ENCODE peak calls at places on chromosomes 7 and 10, in six cellular contexts. Z, P, V, B, F and O are unnamed samples.

GRCh38 chr7:10643545-10643944 is 330.1 kb upstream of the PHF14 start:
- DNase-seq in F (no peak), Z (no peak), B (no peak), V (no peak), P (no peak), O (no peak)

GRCh38 chr7:137846588-137847417 is at the start of gene DGKI:
- DNase-seq in P (no peak), Z (peak; percentile 37), V (no peak), B (peak; percentile 73), F (peak; percentile 20), O (no peak)

GRCh38 chr10:43461950-43462349 is 25.0 kb downstream of the ZNF487 start:
- DNase-seq in V (peak; percentile 87), B (peak; percentile 43), Z (no peak), P (peak; percentile 85), F (no peak), O (peak; percentile 63)

GRCh38 chr10:102316421-102316820 is 71.1 kb downstream of the GBF1 start:
- DNase-seq in B (no peak), V (no peak), F (no peak), Z (no peak), P (no peak), O (no peak)

GRCh38 chr10:47421057-47421952 is 37.2 kb upstream of the ZNF488 start:
- DNase-seq in B (no peak), Z (no peak), P (peak; percentile 91), F (no peak), V (no peak), O (peak; percentile 42)

GRCh38 chr7:64180989-64181388 is 26.0 kb upstream of the ZNF735 start:
- DNase-seq in F (no peak), Z (no peak), V (peak; percentile 59), P (no peak), B (peak; percentile 11), O (no peak)

GRCh38 chr7:111658546-111658945 is 96.3 kb upstream of the IMMP2L start:
- DNase-seq in Z (no peak), P (no peak), V (no peak), F (no peak), B (no peak), O (no peak)

GRCh38 chr10:43962346-43963191 is 313.9 kb upstream of the ZNF32 start:
- DNase-seq in B (no peak), P (peak; percentile 68), Z (no peak), V (no peak), F (no peak), O (no peak)

GRCh38 chr7:141359740-141360413 is 191.3 kb upstream of the AGK start:
- DNase-seq in Z (no peak), F (no peak), V (no peak), B (peak; percentile 25), P (no peak), O (no peak)

GRCh38 chr7:120760050-120760449 is 97.9 kb downstream of the TSPAN12 start:
- DNase-seq in V (no peak), Z (no peak), B (no peak), F (no peak), P (no peak), O (no peak)

GRCh38 chr7:137933270-137934017 is 68.4 kb downstream of the CREB3L2 start:
- DNase-seq in V (no peak), P (peak; percentile 83), Z (no peak), B (peak; percentile 49), F (no peak), O (no peak)

GRCh38 chr10:115760131-115760530 is 512.9 kb downstream of the GFRA1 start:
- DNase-seq in F (no peak), V (no peak), Z (no peak), P (no peak), B (no peak), O (no peak)

GRCh38 chr10:8840356-8840755 is 785.9 kb downstream of the GATA3 start:
- DNase-seq in P (no peak), V (no peak), F (no peak), Z (no peak), B (no peak), O (no peak)

GRCh38 chr7:107528461-107528860 is 35.3 kb downstream of the COG5 start:
- DNase-seq in F (no peak), Z (no peak), V (no peak), B (no peak), P (peak; percentile 82), O (peak; percentile 28)

GRCh38 chr7:156002362-156003001 is 190.2 kb upstream of the SHH start:
- DNase-seq in V (no peak), P (no peak), B (no peak), Z (no peak), F (no peak), O (no peak)

GRCh38 chr7:40584667-40585433 is 450.0 kb downstream of the SUGCT start:
- DNase-seq in F (no peak), V (no peak), Z (no peak), B (no peak), P (peak; percentile 80), O (no peak)

GRCh38 chr10:131638049-131638448 is 262.8 kb upstream of the PPP2R2D start:
- DNase-seq in P (no peak), B (no peak), V (no peak), F (no peak), Z (no peak), O (no peak)

GRCh38 chr10:79268717-79269116 is 78.6 kb upstream of the PPIF start:
- DNase-seq in F (no peak), V (no peak), Z (no peak), P (no peak), B (no peak), O (no peak)

GRCh38 chr10:33095867-33096479 is 137.9 kb upstream of the ITGB1 start:
- DNase-seq in V (peak; percentile 84), Z (no peak), F (no peak), P (no peak), B (no peak), O (no peak)

GRCh38 chr7:44073664-44074348 is 8.4 kb upstream of the PGAM2 start:
- DNase-seq in F (peak; percentile 83), P (peak; percentile 66), B (peak; percentile 82), Z (peak; percentile 91), V (no peak), O (no peak)

GRCh38 chr10:17472481-17473227 is 18.3 kb upstream of the ST8SIA6 start:
- DNase-seq in Z (no peak), V (no peak), P (no peak), B (no peak), F (no peak), O (no peak)

GRCh38 chr10:124508070-124508667 is 46.5 kb downstream of the LHPP start:
- DNase-seq in P (no peak), F (no peak), B (no peak), V (peak; percentile 51), Z (no peak), O (no peak)

GRCh38 chr7:80552304-80552703 is 40.4 kb upstream of the GNAT3 start:
- DNase-seq in P (peak; percentile 64), Z (no peak), B (no peak), F (no peak), V (no peak), O (peak; percentile 62)

GRCh38 chr7:36185732-36186131 is 32.7 kb downstream of the EEPD1 start:
- DNase-seq in F (no peak), Z (no peak), B (no peak), P (peak; percentile 42), V (no peak), O (peak; percentile 5)
- H3K4me3 ChIP-seq in F (no peak overlapping the region), Z (no peak overlapping the region), B (no peak overlapping the region), P (no peak overlapping the region), V (no peak overlapping the region), O (no peak overlapping the region)

GRCh38 chr7:151992375-151992774 is 33.1 kb upstream of the GALNT11 start:
- DNase-seq in P (no peak), V (peak; percentile 15), B (peak; percentile 81), Z (peak; percentile 71), F (peak; percentile 60), O (no peak)
- TF ChIP-seq CTCF in P (no peak), V (peak; percentile 25), B (peak; percentile 71), Z (peak; percentile 28), F (peak; percentile 38), O (peak; percentile 11)

GRCh38 chr10:110528224-110528997 is 30.7 kb downstream of the DUSP5 start:
- DNase-seq in B (no peak), F (no peak), V (peak; percentile 31), Z (no peak), P (no peak), O (no peak)

GRCh38 chr10:110531687-110532086 is 34.0 kb downstream of the DUSP5 start:
- DNase-seq in B (no peak), V (peak; percentile 5), Z (no peak), F (no peak), P (no peak), O (no peak)

GRCh38 chr10:110527731-110528171 is 30.0 kb downstream of the DUSP5 start:
- DNase-seq in P (no peak), Z (no peak), V (no peak), F (no peak), B (no peak), O (no peak)

GRCh38 chr10:110529596-110530011 is 31.9 kb downstream of the DUSP5 start:
- DNase-seq in B (no peak), F (no peak), P (no peak), Z (no peak), V (peak; percentile 9), O (no peak)

GRCh38 chr10:110530131-110530831 is 32.6 kb downstream of the DUSP5 start:
- DNase-seq in B (peak; percentile 61), Z (peak; percentile 77), P (no peak), F (peak; percentile 66), V (no peak), O (no peak)
- H3K4me3 ChIP-seq in B (peak overlapping the region; percentile 57), Z (peak overlapping the region; percentile 38), P (peak overlapping the region; percentile 9), F (peak overlapping the region; percentile 6), V (no peak overlapping the region), O (peak overlapping the region; percentile 23)

GRCh38 chr7:96173777-96174176 is 148.1 kb downstream of the SLC25A13 start:
- DNase-seq in F (no peak), Z (no peak), V (no peak), P (no peak), B (no peak), O (no peak)

GRCh38 chr7:96174812-96175211 is 147.1 kb downstream of the SLC25A13 start:
- DNase-seq in Z (no peak), V (no peak), B (no peak), F (no peak), P (no peak), O (no peak)

GRCh38 chr7:96167424-96167823 is 154.5 kb downstream of the SLC25A13 start:
- DNase-seq in F (no peak), V (no peak), B (no peak), P (no peak), Z (no peak), O (no peak)

DNA sequence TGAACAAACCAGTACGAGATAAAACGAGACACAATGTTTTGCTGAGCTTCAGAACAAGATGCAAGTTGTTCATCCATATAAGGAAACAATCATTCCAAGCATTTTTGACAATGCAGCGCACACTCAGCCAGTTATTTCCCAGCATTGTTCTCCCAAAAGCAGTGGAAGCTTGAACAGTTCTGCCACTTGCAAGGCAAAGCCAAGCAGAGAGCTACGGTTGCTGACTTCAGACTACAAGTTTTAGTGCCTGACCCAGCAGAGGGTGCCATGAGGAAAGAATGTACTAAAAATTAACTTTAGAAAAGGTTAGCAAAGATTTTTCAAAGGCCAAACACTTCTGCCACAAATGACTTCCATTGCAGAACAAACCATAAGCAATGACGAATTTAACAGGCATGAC is 152.5 kb downstream of the SLC25A13 start:
- DNase-seq in Z (no peak), B (no peak), P (no peak), V (no peak), F (no peak), O (no peak)
- TF ChIP-seq CTCF in Z (no peak), B (no peak), P (no peak), V (no peak), F (no peak), O (no peak)